ENCODE peak calls at places on chromosomes 13 and 19, in four cellular contexts. E is PC-9, X is BE2C, U is GM10248. W is an unnamed sample.

GRCh38 chr19:44738603-44739585 is 9.6 kb upstream of the BCL3 start:
- DNase-seq in E (peak), X (no peak), U (peak), W (no peak)

GRCh38 chr13:44278164-44278563 is 95.5 kb upstream of the SERP2 start:
- DNase-seq in E (no peak), X (no peak), U (no peak), W (no peak)

GRCh38 chr19:11227201-11227886 is 12.1 kb upstream of the ANGPTL8 start:
- DNase-seq in E (no peak), X (peak), U (no peak), W (no peak)

GRCh38 chr13:76684336-76684735 is 201.9 kb downstream of the KCTD12 start:
- DNase-seq in E (no peak), X (no peak), U (no peak), W (no peak)

GRCh38 chr19:51368366-51369282 is at the start of gene CLDND2:
- DNase-seq in E (no peak), X (peak), U (no peak), W (no peak)

GRCh38 chr19:7368456-7368855 is 19.7 kb downstream of the ARHGEF18 start:
- DNase-seq in E (no peak), X (no peak), U (no peak), W (no peak)

GRCh38 chr19:1213391-1214286 is 8.1 kb downstream of the STK11 start:
- DNase-seq in E (no peak), X (peak), U (peak), W (peak)

GRCh38 chr19:47507924-47508553 is 6.8 kb downstream of the NAPA start:
- DNase-seq in E (no peak), X (no peak), U (no peak), W (no peak)

GRCh38 chr13:33441015-33441414 is 155.5 kb upstream of the STARD13 start:
- DNase-seq in E (peak), X (peak), U (no peak), W (no peak)

GRCh38 chr19:14347999-14348889 is 33.0 kb upstream of the ADGRE5 start:
- DNase-seq in E (peak), X (peak), U (peak), W (peak)

GRCh38 chr19:7556696-7557315 is 21.3 kb downstream of the PNPLA6 start:
- DNase-seq in E (no peak), X (no peak), U (no peak), W (no peak)

GRCh38 chr13:28313579-28313978 is 175.2 kb downstream of the PAN3 start:
- DNase-seq in E (no peak), X (peak), U (peak), W (no peak)

GRCh38 chr19:10699650-10700335 is 1.4 kb upstream of the QTRT1 start:
- DNase-seq in E (peak), X (peak), U (peak), W (peak)

GRCh38 chr13:99367663-99368448 is 60.7 kb upstream of the GPR183 start:
- DNase-seq in E (no peak), X (no peak), U (no peak), W (no peak)
- TF ChIP-seq CTCF in E (no peak), X (no peak), U (no peak), W (no peak)

GRCh38 chr19:15379996-15380647 is 535 bp upstream of the AKAP8 start:
- DNase-seq in E (peak), X (peak), U (peak), W (no peak)
- TF ChIP-seq CTCF in E (no peak), X (no peak), U (no peak), W (no peak)

GRCh38 chr19:32599258-32599657 is 18.3 kb downstream of the PDCD5 start:
- DNase-seq in E (no peak), X (no peak), U (no peak), W (no peak)
- TF ChIP-seq CTCF in E (no peak), X (no peak), U (no peak), W (no peak)

GRCh38 chr13:64154514-64154913 is 2738.9 kb upstream of the PCDH20 start:
- DNase-seq in E (no peak), X (no peak), U (no peak), W (no peak)
- TF ChIP-seq CTCF in E (peak), X (peak), U (no peak), W (no peak)

GRCh38 chr13:43196171-43196611 is 172.8 kb downstream of the DNAJC15 start:
- DNase-seq in E (no peak), X (peak), U (no peak), W (no peak)
- TF ChIP-seq CTCF in E (no peak), X (peak), U (no peak), W (no peak)

DNA sequence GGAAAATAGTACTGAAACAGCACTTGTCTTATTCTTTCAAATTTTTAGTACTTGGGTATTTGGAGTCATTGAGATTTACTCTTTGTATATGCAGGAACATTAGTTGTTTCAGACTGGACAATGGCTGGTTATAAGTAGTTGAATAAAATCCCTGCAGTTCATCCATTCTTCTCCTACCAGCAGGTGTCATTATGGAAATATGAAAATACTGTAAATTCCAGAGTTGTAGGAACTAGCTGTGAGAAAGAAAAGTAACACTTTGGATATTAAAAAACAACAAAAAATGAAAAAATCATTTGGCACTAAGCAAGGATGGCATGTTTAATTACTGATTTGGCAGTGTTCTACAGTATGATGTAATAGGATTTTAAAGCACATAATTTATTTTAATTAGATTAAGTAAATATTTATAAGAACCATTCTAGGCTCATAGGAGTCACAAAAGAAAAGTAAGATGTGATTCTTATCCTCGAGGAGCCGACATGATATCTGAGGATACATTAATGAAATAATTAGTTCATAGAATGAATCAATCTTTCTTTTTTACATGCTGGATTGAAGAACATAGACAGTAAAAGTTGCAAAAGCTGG is 155.3 kb downstream of the KCNRG start:
- DNase-seq in E (no peak), X (no peak), U (no peak), W (no peak)
- TF ChIP-seq CTCF in E (peak), X (peak), U (no peak), W (no peak)

GRCh38 chr19:16160943-16161560 is 12.3 kb downstream of the CIB3 start:
- DNase-seq in E (peak), X (no peak), U (no peak), W (no peak)
- TF ChIP-seq CTCF in E (no peak), X (no peak), U (no peak), W (no peak)

GRCh38 chr13:45587897-45588296 is 27.6 kb downstream of the ERICH6B start:
- DNase-seq in E (no peak), X (no peak), U (no peak), W (no peak)

GRCh38 chr13:45582533-45583076 is 32.9 kb downstream of the ERICH6B start:
- DNase-seq in E (no peak), X (no peak), U (no peak), W (no peak)

DNA sequence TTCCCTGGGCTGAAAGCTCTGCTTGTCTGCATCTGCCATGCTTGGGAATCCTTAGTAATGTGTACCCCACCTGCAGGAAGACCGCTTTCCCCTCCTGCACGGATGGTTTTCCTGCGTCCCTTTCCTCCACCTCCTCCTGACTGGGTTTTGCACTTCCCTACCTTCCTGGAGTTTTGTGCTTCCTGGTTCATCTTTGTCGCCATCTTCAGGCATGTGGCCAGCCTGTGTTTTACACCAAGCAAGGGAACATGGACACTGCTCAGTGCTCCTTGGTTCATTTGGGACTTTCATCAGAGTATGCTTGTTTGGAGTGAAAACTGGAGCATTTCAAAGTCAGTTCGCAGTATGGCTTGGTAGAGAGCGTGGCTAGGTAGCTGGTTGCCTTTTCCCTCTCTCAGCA is 30.7 kb downstream of the ERICH6B start:
- DNase-seq in E (no peak), X (peak), U (no peak), W (no peak)
- TF ChIP-seq CTCF in E (no peak), X (peak), U (no peak), W (no peak)